ENCODE peak calls at places on chromosomes 11 and 22, in four cellular contexts. One of them, this sample, is unnamed. For H3K4me1, the result is how much of the 10 kb centered on the place peaks cover.

GRCh38 chr11:65741185-65741584 is 20.6 kb upstream of the RNASEH2C start:
- DNase-seq in naive thymus-derived CD4-positive, alpha-beta T cell: no peak
- DNase-seq in right lobe of liver: no peak
- DNase-seq in breast epithelium: no peak
- DNase-seq in this sample: no peak

GRCh38 chr11:18709414-18709813 is 10.8 kb downstream of the TMEM86A start:
- DNase-seq in breast epithelium: peak
- DNase-seq in right lobe of liver: no peak
- DNase-seq in naive thymus-derived CD4-positive, alpha-beta T cell: no peak
- DNase-seq in this sample: no peak

GRCh38 chr11:43222215-43222614 is 89.6 kb upstream of the API5 start:
- DNase-seq in breast epithelium: no peak
- DNase-seq in right lobe of liver: no peak
- DNase-seq in naive thymus-derived CD4-positive, alpha-beta T cell: no peak
- DNase-seq in this sample: no peak

GRCh38 chr11:19187101-19187500 is 14.7 kb downstream of the CSRP3 start:
- DNase-seq in naive thymus-derived CD4-positive, alpha-beta T cell: no peak
- DNase-seq in breast epithelium: no peak
- DNase-seq in right lobe of liver: no peak
- DNase-seq in this sample: no peak

GRCh38 chr11:67032830-67033555 is 10.1 kb downstream of the SYT12 start:
- DNase-seq in right lobe of liver: no peak
- DNase-seq in naive thymus-derived CD4-positive, alpha-beta T cell: no peak
- DNase-seq in breast epithelium: no peak
- DNase-seq in this sample: no peak

GRCh38 chr11:106523921-106524320 is 446.5 kb downstream of the AASDHPPT start:
- DNase-seq in breast epithelium: no peak
- DNase-seq in right lobe of liver: no peak
- DNase-seq in naive thymus-derived CD4-positive, alpha-beta T cell: no peak
- DNase-seq in this sample: no peak

GRCh38 chr11:43282607-43283440 is 29.0 kb upstream of the API5 start:
- DNase-seq in breast epithelium: no peak
- DNase-seq in naive thymus-derived CD4-positive, alpha-beta T cell: no peak
- DNase-seq in right lobe of liver: peak
- DNase-seq in this sample: peak

GRCh38 chr11:68855205-68855978 is 13.7 kb upstream of the CPT1A start:
- DNase-seq in breast epithelium: no peak
- DNase-seq in naive thymus-derived CD4-positive, alpha-beta T cell: no peak
- DNase-seq in right lobe of liver: peak
- DNase-seq in this sample: peak

GRCh38 chr11:11414996-11415395 is 61.9 kb upstream of the CSNK2A3 start:
- DNase-seq in naive thymus-derived CD4-positive, alpha-beta T cell: no peak
- DNase-seq in right lobe of liver: no peak
- DNase-seq in breast epithelium: no peak
- DNase-seq in this sample: no peak

GRCh38 chr11:86440843-86441242 is 66.2 kb downstream of the CCDC81 start:
- DNase-seq in breast epithelium: no peak
- DNase-seq in right lobe of liver: no peak
- DNase-seq in naive thymus-derived CD4-positive, alpha-beta T cell: no peak
- DNase-seq in this sample: no peak

GRCh38 chr11:127334466-127334865 is 333.9 kb upstream of the KIRREL3 start:
- DNase-seq in breast epithelium: no peak
- DNase-seq in right lobe of liver: no peak
- DNase-seq in naive thymus-derived CD4-positive, alpha-beta T cell: no peak
- DNase-seq in this sample: no peak

DNA sequence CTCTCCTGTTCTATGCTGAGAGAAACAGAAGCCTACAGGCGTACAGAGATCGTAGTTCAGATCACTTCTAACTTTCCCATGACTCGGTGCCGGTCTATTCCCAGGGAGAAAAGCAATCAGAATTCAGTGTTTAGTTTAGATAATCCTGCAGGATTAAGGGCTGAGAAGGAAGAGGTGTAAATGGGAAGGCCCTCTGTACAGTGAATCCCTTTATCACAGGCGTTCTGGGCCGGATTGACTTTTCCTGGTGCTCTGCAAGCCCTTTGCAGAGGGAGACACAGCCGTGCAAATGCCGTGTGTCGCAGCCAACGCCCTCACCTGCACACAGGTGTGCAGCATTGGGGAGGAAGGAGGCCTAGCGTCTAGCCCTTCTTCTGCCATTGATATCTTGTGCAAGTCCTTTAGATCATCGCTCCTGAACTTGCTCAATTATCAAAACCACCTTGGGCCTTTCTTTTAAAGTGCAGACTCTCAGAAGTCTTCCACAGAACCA is 90.6 kb downstream of the DSCAML1 start:
- DNase-seq in naive thymus-derived CD4-positive, alpha-beta T cell: no peak
- DNase-seq in breast epithelium: no peak
- DNase-seq in right lobe of liver: no peak
- DNase-seq in this sample: no peak
- H3K4me1 ChIP-seq in naive thymus-derived CD4-positive, alpha-beta T cell: under half
- H3K4me1 ChIP-seq in breast epithelium: under half
- H3K4me1 ChIP-seq in right lobe of liver: under half
- H3K4me1 ChIP-seq in this sample: under half

GRCh38 chr11:2974272-2974671 is 17.9 kb downstream of the NAP1L4 start:
- DNase-seq in right lobe of liver: no peak
- DNase-seq in breast epithelium: no peak
- DNase-seq in naive thymus-derived CD4-positive, alpha-beta T cell: no peak
- DNase-seq in this sample: no peak

GRCh38 chr11:2976289-2977063 is 15.7 kb downstream of the NAP1L4 start:
- DNase-seq in naive thymus-derived CD4-positive, alpha-beta T cell: no peak
- DNase-seq in breast epithelium: no peak
- DNase-seq in right lobe of liver: no peak
- DNase-seq in this sample: no peak

GRCh38 chr11:2975594-2975993 is 16.5 kb downstream of the NAP1L4 start:
- DNase-seq in right lobe of liver: no peak
- DNase-seq in breast epithelium: no peak
- DNase-seq in naive thymus-derived CD4-positive, alpha-beta T cell: peak
- DNase-seq in this sample: peak

GRCh38 chr11:2980168-2980840 is 11.8 kb downstream of the NAP1L4 start:
- DNase-seq in right lobe of liver: no peak
- DNase-seq in naive thymus-derived CD4-positive, alpha-beta T cell: no peak
- DNase-seq in breast epithelium: no peak
- DNase-seq in this sample: no peak

GRCh38 chr11:2977113-2977512 is 15.0 kb downstream of the NAP1L4 start:
- DNase-seq in right lobe of liver: no peak
- DNase-seq in breast epithelium: no peak
- DNase-seq in naive thymus-derived CD4-positive, alpha-beta T cell: no peak
- DNase-seq in this sample: no peak
- H3K4me1 ChIP-seq in right lobe of liver: under half
- H3K4me1 ChIP-seq in breast epithelium: under half
- H3K4me1 ChIP-seq in naive thymus-derived CD4-positive, alpha-beta T cell: under half
- H3K4me1 ChIP-seq in this sample: under half

DNA sequence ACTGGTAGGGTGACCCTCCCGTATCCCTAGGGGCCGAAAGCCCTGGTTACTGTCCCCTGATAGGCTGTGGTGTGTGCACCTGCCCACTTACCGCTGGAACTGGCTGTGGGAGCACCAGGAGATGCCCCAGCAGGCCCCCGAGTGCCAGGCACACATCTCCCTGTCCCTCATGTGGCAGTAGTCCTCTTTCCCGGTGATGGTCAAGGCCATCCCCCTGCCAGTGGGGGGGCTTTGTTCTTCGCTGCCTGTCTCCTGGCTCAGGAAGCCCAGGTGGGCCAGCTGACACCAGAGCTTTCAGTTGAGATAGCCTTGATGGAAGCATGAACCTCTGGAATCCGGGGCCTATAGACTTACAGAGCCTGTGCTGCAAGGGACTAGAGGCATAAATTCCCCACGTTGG is 100.5 kb downstream of the MPPED1 start:
- DNase-seq in naive thymus-derived CD4-positive, alpha-beta T cell: no peak
- DNase-seq in right lobe of liver: no peak
- DNase-seq in breast epithelium: no peak
- DNase-seq in this sample: no peak
- H3K4me1 ChIP-seq in naive thymus-derived CD4-positive, alpha-beta T cell: under half
- H3K4me1 ChIP-seq in right lobe of liver: under half
- H3K4me1 ChIP-seq in breast epithelium: under half
- H3K4me1 ChIP-seq in this sample: under half

DNA sequence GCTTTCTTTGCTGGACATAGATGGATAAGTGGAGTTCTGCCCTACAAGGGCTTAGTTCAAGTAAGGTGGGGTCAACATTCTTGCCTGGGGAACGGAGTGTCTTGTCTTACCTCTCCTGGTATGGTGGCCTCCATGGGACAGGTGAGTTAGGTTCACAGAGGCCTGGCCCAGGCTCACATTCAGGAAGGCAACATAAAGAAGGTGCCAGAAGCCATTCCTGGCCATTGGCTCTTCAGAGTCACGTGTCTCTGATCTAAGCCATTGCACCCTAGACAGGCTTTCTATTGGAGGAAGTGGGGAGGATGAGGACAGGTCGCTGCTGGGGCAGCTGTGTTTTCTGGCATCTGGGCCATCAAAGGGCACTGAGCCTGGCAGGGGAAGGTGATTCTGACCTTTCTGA is 14.8 kb downstream of the LMO2 start:
- DNase-seq in right lobe of liver: no peak
- DNase-seq in naive thymus-derived CD4-positive, alpha-beta T cell: no peak
- DNase-seq in breast epithelium: no peak
- DNase-seq in this sample: no peak
- H3K4me1 ChIP-seq in right lobe of liver: under half
- H3K4me1 ChIP-seq in naive thymus-derived CD4-positive, alpha-beta T cell: under half
- H3K4me1 ChIP-seq in breast epithelium: under half
- H3K4me1 ChIP-seq in this sample: under half

GRCh38 chr11:96049426-96049825 is 125.5 kb upstream of the MTMR2 start:
- DNase-seq in breast epithelium: no peak
- DNase-seq in right lobe of liver: no peak
- DNase-seq in naive thymus-derived CD4-positive, alpha-beta T cell: no peak
- DNase-seq in this sample: no peak
- H3K4me1 ChIP-seq in breast epithelium: under half
- H3K4me1 ChIP-seq in right lobe of liver: under half
- H3K4me1 ChIP-seq in naive thymus-derived CD4-positive, alpha-beta T cell: under half
- H3K4me1 ChIP-seq in this sample: half or more

DNA sequence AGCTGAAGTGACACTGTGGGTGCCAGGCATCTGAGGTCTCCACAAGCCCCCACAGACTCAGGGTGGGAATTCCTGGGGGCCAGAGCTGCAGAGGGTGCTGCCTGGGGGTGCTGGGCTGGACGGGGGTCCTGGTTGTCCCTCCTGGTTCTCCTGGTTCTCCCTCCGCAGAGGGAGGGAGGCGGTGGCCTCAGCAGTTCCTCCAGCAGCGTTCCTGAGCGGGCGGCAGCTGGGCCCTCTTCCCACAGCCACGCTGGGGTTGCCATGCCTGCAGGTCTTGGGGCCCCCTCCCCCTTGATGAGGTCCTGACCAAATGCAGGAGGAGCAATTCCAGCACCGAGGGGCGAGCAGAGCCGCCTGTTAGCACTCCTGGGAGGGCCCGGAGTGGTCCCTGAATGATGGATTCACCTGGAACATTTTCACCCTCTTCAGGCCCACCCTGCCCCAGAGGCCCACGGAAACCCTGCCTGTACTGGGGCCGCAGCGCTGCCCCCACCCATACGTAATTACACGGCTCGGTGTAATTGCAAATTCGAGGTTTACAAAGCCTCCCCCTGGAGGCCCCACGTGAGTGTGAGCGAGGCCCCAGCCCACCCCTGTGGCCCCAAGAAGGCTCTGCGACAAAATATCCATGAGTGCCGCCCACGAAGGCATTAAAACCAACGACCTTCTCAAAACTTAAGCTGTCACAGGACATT is 635 bp downstream of the C11orf21 start:
- DNase-seq in naive thymus-derived CD4-positive, alpha-beta T cell: no peak
- DNase-seq in breast epithelium: peak
- DNase-seq in right lobe of liver: peak
- DNase-seq in this sample: no peak
- H3K4me1 ChIP-seq in naive thymus-derived CD4-positive, alpha-beta T cell: under half
- H3K4me1 ChIP-seq in breast epithelium: under half
- H3K4me1 ChIP-seq in right lobe of liver: under half
- H3K4me1 ChIP-seq in this sample: under half

This sample was measured in MM.1S.